ENCODE peak calls at places on chromosomes 1 and 21, in ten cellular contexts. T, I, P, W, R, M, E, L, Y and C are unnamed samples.

GRCh38 chr1:41678141-41678878 is 193.8 kb upstream of the EDN2 start:
- DNase-seq in T (peak), I (peak), P (peak), W (peak), R (no peak), M (no peak), E (peak), L (no peak), Y (no peak), C (no peak)

GRCh38 chr1:53293123-53293522 is 34.7 kb downstream of the LRP8 start:
- DNase-seq in T (no peak), I (peak), P (no peak), W (no peak), R (no peak), M (no peak), E (no peak), L (peak), Y (no peak), C (peak)

GRCh38 chr1:75203415-75204277 is 69.5 kb downstream of the LHX8 start:
- DNase-seq in T (no peak), I (peak), P (peak), W (peak), R (no peak), M (no peak), E (peak), L (peak), Y (no peak), C (no peak)

GRCh38 chr1:52571783-52572182 is 18.9 kb upstream of the TUT4 start:
- DNase-seq in T (no peak), I (peak), P (no peak), W (peak), R (no peak), M (no peak), E (peak), L (peak), Y (no peak), C (no peak)

GRCh38 chr1:54876814-54877213 is 10.2 kb downstream of the DHCR24 start:
- DNase-seq in T (no peak), I (no peak), P (no peak), W (no peak), R (no peak), M (no peak), E (no peak), L (no peak), Y (no peak), C (no peak)

GRCh38 chr1:231684333-231685244 is 58.0 kb downstream of the DISC1 start:
- DNase-seq in T (no peak), I (no peak), P (no peak), W (peak), R (peak), M (no peak), E (no peak), L (no peak), Y (no peak), C (no peak)

GRCh38 chr21:38810034-38810825 is 4.5 kb downstream of the ETS2 start:
- DNase-seq in T (no peak), I (no peak), P (no peak), W (no peak), R (no peak), M (no peak), E (no peak), L (no peak), Y (no peak), C (peak)

GRCh38 chr1:43427524-43427923 is 26.2 kb downstream of the HYI start:
- DNase-seq in T (no peak), I (no peak), P (no peak), W (no peak), R (peak), M (no peak), E (no peak), L (no peak), Y (no peak), C (no peak)

GRCh38 chr1:11211925-11212587 is 22.9 kb downstream of the ANGPTL7 start:
- DNase-seq in T (no peak), I (no peak), P (no peak), W (no peak), R (no peak), M (no peak), E (no peak), L (no peak), Y (no peak), C (no peak)

GRCh38 chr1:183198463-183198862 is 12.4 kb downstream of the LAMC2 start:
- DNase-seq in T (no peak), I (peak), P (peak), W (peak), R (peak), M (no peak), E (no peak), L (peak), Y (no peak), C (no peak)

GRCh38 chr21:35963920-35964451 is 96.3 kb downstream of the SETD4 start:
- DNase-seq in T (no peak), I (peak), P (no peak), W (no peak), R (no peak), M (no peak), E (peak), L (no peak), Y (no peak), C (no peak)

GRCh38 chr1:110281363-110282290 is 57.5 kb upstream of the RBM15 start:
- DNase-seq in T (no peak), I (no peak), P (no peak), W (no peak), R (no peak), M (no peak), E (no peak), L (peak), Y (no peak), C (peak)

GRCh38 chr1:59170659-59171058 is 126.2 kb upstream of the FGGY start:
- DNase-seq in T (no peak), I (no peak), P (no peak), W (peak), R (no peak), M (no peak), E (no peak), L (no peak), Y (no peak), C (no peak)

GRCh38 chr1:205465392-205465791 is 9.5 kb upstream of the BLACAT1 start:
- DNase-seq in T (no peak), I (no peak), P (no peak), W (no peak), R (no peak), M (no peak), E (no peak), L (no peak), Y (no peak), C (no peak)

GRCh38 chr1:28087614-28088167 is 719 bp downstream of the EYA3 start:
- DNase-seq in T (peak), I (peak), P (peak), W (no peak), R (peak), M (no peak), E (no peak), L (no peak), Y (no peak), C (no peak)

GRCh38 chr21:45859041-45859761 is 122.4 kb upstream of the COL6A1 start:
- DNase-seq in T (no peak), I (no peak), P (no peak), W (no peak), R (no peak), M (no peak), E (no peak), L (no peak), Y (no peak), C (no peak)

GRCh38 chr1:61056674-61057439 is 25.5 kb upstream of the NFIA start:
- DNase-seq in T (no peak), I (peak), P (peak), W (peak), R (peak), M (peak), E (peak), L (peak), Y (peak), C (no peak)

GRCh38 chr21:35265170-35265877 is 216.2 kb upstream of the RUNX1 start:
- DNase-seq in T (no peak), I (peak), P (peak), W (peak), R (no peak), M (no peak), E (peak), L (peak), Y (no peak), C (no peak)

GRCh38 chr1:172321429-172321828 is 99.1 kb upstream of the C1orf105 start:
- DNase-seq in T (no peak), I (peak), P (no peak), W (peak), R (no peak), M (no peak), E (peak), L (peak), Y (no peak), C (no peak)

GRCh38 chr1:89884718-89885596 is 64.1 kb downstream of the LRRC8D start:
- DNase-seq in T (no peak), I (peak), P (no peak), W (no peak), R (no peak), M (no peak), E (peak), L (peak), Y (no peak), C (no peak)

GRCh38 chr21:45098867-45099266 is 24.5 kb downstream of the ADARB1 start:
- DNase-seq in T (no peak), I (peak), P (no peak), W (no peak), R (no peak), M (no peak), E (no peak), L (peak), Y (no peak), C (no peak)

GRCh38 chr1:172678990-172679772 is 20.3 kb downstream of the FASLG start:
- DNase-seq in T (no peak), I (no peak), P (no peak), W (no peak), R (no peak), M (no peak), E (no peak), L (no peak), Y (no peak), C (no peak)

GRCh38 chr21:36419241-36419640 is 34.0 kb downstream of the CHAF1B start:
- DNase-seq in T (no peak), I (no peak), P (no peak), W (no peak), R (no peak), M (no peak), E (no peak), L (no peak), Y (no peak), C (no peak)

GRCh38 chr1:2492091-2492490 is 16.0 kb downstream of the PLCH2 start:
- DNase-seq in T (no peak), I (no peak), P (no peak), W (no peak), R (no peak), M (no peak), E (no peak), L (no peak), Y (no peak), C (no peak)

GRCh38 chr1:203539831-203540546 is 46.0 kb downstream of the OPTC start:
- DNase-seq in T (no peak), I (peak), P (no peak), W (no peak), R (no peak), M (no peak), E (peak), L (peak), Y (no peak), C (no peak)

GRCh38 chr1:39453603-39454002 is 37.8 kb upstream of the BMP8A start:
- DNase-seq in T (no peak), I (peak), P (no peak), W (peak), R (no peak), M (no peak), E (peak), L (peak), Y (peak), C (no peak)

GRCh38 chr1:117607471-117607870 is 1.6 kb downstream of the TENT5C start:
- DNase-seq in T (no peak), I (no peak), P (peak), W (no peak), R (peak), M (peak), E (no peak), L (no peak), Y (peak), C (peak)

GRCh38 chr1:223403184-223403815 is 10.1 kb downstream of the CCDC185 start:
- DNase-seq in T (no peak), I (peak), P (peak), W (peak), R (no peak), M (no peak), E (no peak), L (peak), Y (no peak), C (no peak)
- H3K4me3 ChIP-seq in T (no peak), I (no peak), P (no peak), W (no peak), R (no peak), M (no peak), E (no peak), L (no peak), Y (no peak), C (no peak)

GRCh38 chr1:159205225-159205624 is 550 bp downstream of the ACKR1 start:
- DNase-seq in T (no peak), I (no peak), P (no peak), W (no peak), R (no peak), M (no peak), E (no peak), L (no peak), Y (no peak), C (no peak)
- H3K4me3 ChIP-seq in T (peak), I (no peak), P (no peak), W (no peak), R (no peak), M (no peak), E (no peak), L (no peak), Y (no peak), C (peak)

GRCh38 chr1:66373072-66373685 is 160.8 kb upstream of the SGIP1 start:
- DNase-seq in T (no peak), I (no peak), P (no peak), W (no peak), R (no peak), M (no peak), E (no peak), L (no peak), Y (no peak), C (no peak)

GRCh38 chr1:66370462-66370907 is 163.5 kb upstream of the SGIP1 start:
- DNase-seq in T (peak), I (no peak), P (no peak), W (no peak), R (no peak), M (no peak), E (no peak), L (no peak), Y (no peak), C (no peak)

GRCh38 chr1:66374148-66374547 is 159.8 kb upstream of the SGIP1 start:
- DNase-seq in T (peak), I (peak), P (no peak), W (no peak), R (no peak), M (no peak), E (no peak), L (no peak), Y (no peak), C (no peak)

GRCh38 chr1:66372522-66373071 is 161.4 kb upstream of the SGIP1 start:
- DNase-seq in T (no peak), I (no peak), P (no peak), W (no peak), R (no peak), M (no peak), E (no peak), L (no peak), Y (no peak), C (no peak)

GRCh38 chr1:66371233-66372005 is 162.5 kb upstream of the SGIP1 start:
- DNase-seq in T (no peak), I (peak), P (no peak), W (peak), R (no peak), M (no peak), E (peak), L (peak), Y (no peak), C (no peak)
- H3K4me3 ChIP-seq in T (no peak), I (no peak), P (no peak), W (no peak), R (no peak), M (no peak), E (no peak), L (no peak), Y (no peak), C (no peak)

GRCh38 chr1:159960721-159961381 is 6.8 kb upstream of the SLAMF9 start:
- DNase-seq in T (no peak), I (peak), P (peak), W (peak), R (peak), M (no peak), E (peak), L (peak), Y (no peak), C (peak)
- H3K4me3 ChIP-seq in T (no peak), I (peak), P (peak), W (no peak), R (no peak), M (no peak), E (peak), L (peak), Y (no peak), C (peak)